ENCODE peak calls at places on chromosome 3, in five cellular contexts. S is vagina, N is thoracic aorta, F is body of pancreas, D is cardiac muscle cell. W is an unnamed sample. For H3K4me1, the result is how much of the 10 kb centered on the place peaks cover.

GRCh38 chr3:73694988-73695757 is 70.4 kb upstream of the PDZRN3 start:
- DNase-seq in S (no peak), N (no peak), F (no peak), D (no peak), W (no peak)

GRCh38 chr3:131795382-131796085 is 239.3 kb downstream of the CPNE4 start:
- DNase-seq in S (no peak), N (no peak), F (peak), D (peak), W (peak)

GRCh38 chr3:73727117-73727802 is 102.5 kb upstream of the PDZRN3 start:
- DNase-seq in S (no peak), N (no peak), F (peak), D (peak), W (peak)

GRCh38 chr3:73719877-73720276 is 95.1 kb upstream of the PDZRN3 start:
- DNase-seq in S (no peak), N (no peak), F (no peak), D (peak), W (no peak)

GRCh38 chr3:1087066-1087555 is 5.7 kb upstream of the CNTN6 start:
- DNase-seq in S (no peak), N (no peak), F (peak), D (peak), W (peak)

GRCh38 chr3:56855856-56856538 is 54.2 kb upstream of the ARHGEF3 start:
- DNase-seq in S (no peak), N (no peak), F (no peak), D (peak), W (no peak)

GRCh38 chr3:129341331-129342141 is 62.9 kb downstream of the HMCES start:
- DNase-seq in S (no peak), N (no peak), F (no peak), D (no peak), W (no peak)

GRCh38 chr3:11555823-11556222 is 87.9 kb downstream of the VGLL4 start:
- DNase-seq in S (no peak), N (no peak), F (no peak), D (no peak), W (no peak)

GRCh38 chr3:69240651-69241578 is 118.5 kb upstream of the LMOD3 start:
- DNase-seq in S (no peak), N (no peak), F (peak), D (peak), W (no peak)

GRCh38 chr3:134517796-134518195 is 31.9 kb downstream of the CEP63 start:
- DNase-seq in S (no peak), N (no peak), F (no peak), D (peak), W (no peak)

GRCh38 chr3:75332784-75333183 is 331.3 kb upstream of the FRG2C start:
- DNase-seq in S (no peak), N (no peak), F (peak), D (no peak), W (no peak)

GRCh38 chr3:188749830-188750229 is 421.9 kb upstream of the TPRG1 start:
- DNase-seq in S (no peak), N (no peak), F (no peak), D (no peak), W (no peak)

GRCh38 chr3:66592061-66592875 is 91.4 kb upstream of the LRIG1 start:
- DNase-seq in S (no peak), N (no peak), F (no peak), D (no peak), W (peak)

GRCh38 chr3:182118081-182118480 is 406.4 kb downstream of the SOX2 start:
- DNase-seq in S (no peak), N (no peak), F (no peak), D (no peak), W (no peak)

GRCh38 chr3:37852097-37852496 is 9.6 kb upstream of the CTDSPL start:
- DNase-seq in S (no peak), N (no peak), F (no peak), D (peak), W (no peak)

GRCh38 chr3:32419766-32420137 is 28.1 kb downstream of the CMTM7 start:
- DNase-seq in S (no peak), N (no peak), F (no peak), D (peak), W (no peak)

GRCh38 chr3:183116051-183116614 is 16.8 kb upstream of the MCCC1 start:
- DNase-seq in S (no peak), N (no peak), F (peak), D (no peak), W (peak)

GRCh38 chr3:152198655-152199054 is 70.1 kb upstream of the MBNL1 start:
- DNase-seq in S (no peak), N (no peak), F (no peak), D (no peak), W (no peak)
- H3K4me3 ChIP-seq in S (no peak), N (peak), F (no peak), D (no peak), W (no peak)

GRCh38 chr3:24306518-24306917 is 188.1 kb downstream of the THRB start:
- DNase-seq in S (no peak), N (no peak), F (no peak), D (no peak), W (no peak)
- H3K27ac ChIP-seq in S (no peak), N (peak), F (no peak), D (no peak), W (no peak)

GRCh38 chr3:72411843-72412242 is 436.4 kb downstream of the SHQ1 start:
- DNase-seq in S (no peak), N (no peak), F (no peak), D (no peak), W (no peak)

GRCh38 chr3:72411102-72411501 is 437.1 kb downstream of the SHQ1 start:
- DNase-seq in S (no peak), N (no peak), F (no peak), D (no peak), W (no peak)

GRCh38 chr3:72408983-72409779 is 439.1 kb downstream of the SHQ1 start:
- DNase-seq in S (no peak), N (no peak), F (no peak), D (no peak), W (no peak)

GRCh38 chr3:72401005-72401404 is 447.2 kb downstream of the SHQ1 start:
- DNase-seq in S (no peak), N (no peak), F (no peak), D (no peak), W (no peak)

GRCh38 chr3:72405943-72406585 is 442.2 kb downstream of the SHQ1 start:
- DNase-seq in S (no peak), N (no peak), F (no peak), D (peak), W (no peak)
- H3K4me1 ChIP-seq in S (half or more), N (under half), F (under half), D (under half), W (under half)

DNA sequence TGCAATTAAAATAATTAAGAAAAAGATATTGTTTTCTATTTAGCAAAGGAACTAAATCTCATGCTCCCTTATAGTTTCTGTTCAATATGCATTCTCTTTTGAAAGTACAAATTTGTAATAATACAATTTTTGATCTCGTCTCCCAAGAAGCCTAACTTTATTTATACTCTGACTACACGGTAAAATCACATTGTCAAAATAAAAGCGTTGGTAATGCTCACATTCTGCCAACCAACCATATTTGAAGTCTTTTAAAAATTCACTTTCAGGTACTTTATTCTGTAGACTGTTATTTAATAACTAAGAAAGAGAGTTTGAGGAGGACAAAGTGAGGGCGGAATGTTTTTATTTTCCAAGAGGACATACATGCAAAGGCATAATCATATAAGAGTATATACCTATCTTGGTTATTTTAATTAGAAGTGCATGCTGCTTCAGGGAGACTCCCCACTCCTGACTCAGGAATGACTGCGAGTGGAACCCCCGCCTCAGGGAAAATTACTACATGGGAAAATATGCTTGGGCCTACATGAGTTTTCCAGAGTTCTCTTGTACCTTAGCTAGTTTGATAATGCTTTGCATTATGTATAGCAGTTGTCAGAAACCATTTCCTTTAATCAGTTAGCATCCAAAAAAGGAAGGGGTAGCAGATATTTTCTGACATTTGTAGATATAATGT is 19.3 kb downstream of the MBNL1 start:
- DNase-seq in S (no peak), N (no peak), F (no peak), D (no peak), W (no peak)
- H3K4me3 ChIP-seq in S (no peak), N (peak), F (no peak), D (no peak), W (no peak)

DNA sequence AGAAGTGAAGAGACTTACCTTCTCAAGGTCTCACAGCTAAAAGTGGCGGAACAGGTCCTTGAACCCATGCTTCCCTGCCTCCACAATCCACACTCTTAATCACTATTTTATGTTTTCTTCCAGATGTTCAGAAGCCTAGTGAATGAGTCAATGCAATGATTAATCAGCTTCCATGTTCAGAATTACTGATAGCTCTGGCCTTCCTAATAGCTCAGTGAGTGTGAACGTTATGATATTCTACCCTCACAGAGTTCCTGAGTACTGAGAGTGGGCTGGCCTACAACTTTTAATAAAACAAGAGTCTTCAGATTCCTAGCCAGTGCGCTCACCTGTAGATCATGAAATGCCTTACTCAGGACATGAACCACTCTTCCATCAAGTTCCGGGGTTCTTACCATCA is 443.0 kb upstream of the ADAMTS9 start:
- DNase-seq in S (no peak), N (no peak), F (no peak), D (no peak), W (no peak)
- H3K27ac ChIP-seq in S (no peak), N (no peak), F (no peak), D (no peak), W (no peak)

GRCh38 chr3:149375824-149376196 is 1.6 kb downstream of the TM4SF1 start:
- DNase-seq in S (no peak), N (no peak), F (no peak), D (no peak), W (no peak)

GRCh38 chr3:149378420-149379388 is 1.3 kb upstream of the TM4SF1 start:
- DNase-seq in S (no peak), N (no peak), F (no peak), D (peak), W (no peak)

GRCh38 chr3:149376728-149377407 is 581 bp downstream of the TM4SF1 start:
- DNase-seq in S (no peak), N (no peak), F (peak), D (peak), W (no peak)

GRCh38 chr3:149375164-149375823 is 2.2 kb downstream of the TM4SF1 start:
- DNase-seq in S (no peak), N (no peak), F (no peak), D (peak), W (no peak)

GRCh38 chr3:149377408-149378111 is at the start of gene TM4SF1:
- DNase-seq in S (no peak), N (peak), F (peak), D (peak), W (peak)
- H3K4me1 ChIP-seq in S (under half), N (under half), F (half or more), D (under half), W (under half)

DNA sequence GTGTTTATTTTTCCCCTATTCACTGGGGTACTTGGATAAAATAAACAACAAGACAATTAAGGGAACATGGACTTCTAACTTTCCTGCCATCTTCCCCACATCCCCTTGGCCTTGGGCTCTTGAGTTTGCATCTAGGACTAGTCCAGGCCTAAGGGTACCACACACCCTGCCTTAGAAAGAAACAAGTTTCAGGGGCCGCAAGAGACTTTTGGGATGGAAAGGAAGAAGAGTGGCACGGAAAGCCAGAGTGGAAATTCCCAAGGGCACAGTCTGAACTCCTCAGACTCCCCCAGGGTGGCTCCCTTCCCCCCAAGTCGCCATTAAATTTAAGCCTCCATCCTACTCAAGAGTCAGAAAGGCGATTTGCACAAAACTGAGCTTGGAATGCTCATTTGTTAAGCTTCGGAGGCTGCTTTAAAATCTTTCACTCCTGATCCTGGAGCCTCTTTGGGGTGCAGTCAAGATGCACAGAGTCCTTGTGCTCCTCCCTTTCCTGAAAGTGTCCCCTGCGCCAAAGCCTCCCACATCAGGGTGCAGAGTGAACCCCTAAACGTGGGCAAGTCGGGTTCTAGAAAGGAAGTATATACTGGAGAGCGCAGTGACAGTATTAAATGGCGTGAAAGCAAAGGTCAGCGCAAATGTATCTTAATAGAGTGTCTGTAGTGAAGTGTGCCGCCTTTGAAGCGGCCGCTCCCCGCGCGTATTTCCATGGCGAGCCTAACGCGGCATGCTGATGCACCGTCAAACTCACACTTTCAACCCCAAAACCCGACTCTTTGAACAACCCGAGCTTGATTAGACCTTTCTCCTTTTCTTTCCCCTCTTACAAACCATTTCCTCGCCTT is 18.6 kb downstream of the ZIC4 start:
- DNase-seq in S (no peak), N (no peak), F (no peak), D (no peak), W (no peak)
- H3K4me3 ChIP-seq in S (no peak), N (no peak), F (no peak), D (no peak), W (no peak)

DNA sequence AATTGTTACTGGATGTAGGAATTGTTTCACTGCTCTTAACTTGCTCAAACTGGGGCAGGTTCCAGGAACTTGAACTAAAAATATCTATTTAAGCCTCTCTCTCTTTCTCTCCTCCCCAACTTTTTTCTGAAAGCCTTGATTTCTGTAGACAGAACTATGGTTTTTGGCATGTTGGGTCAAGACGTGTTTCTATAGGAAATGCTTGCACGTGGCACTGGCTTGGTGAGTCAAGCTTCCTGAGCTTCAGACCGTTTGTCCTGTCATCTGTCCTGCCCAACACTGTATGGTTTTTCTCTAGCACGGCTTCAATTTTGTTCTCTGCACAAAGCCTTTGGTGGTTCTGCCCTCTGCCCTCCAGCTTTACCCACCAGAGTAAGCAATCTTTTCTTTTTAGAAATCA is 13.5 kb downstream of the EAF1 start:
- DNase-seq in S (no peak), N (no peak), F (no peak), D (peak), W (no peak)
- H3K27ac ChIP-seq in S (no peak), N (peak), F (no peak), D (no peak), W (no peak)

DNA sequence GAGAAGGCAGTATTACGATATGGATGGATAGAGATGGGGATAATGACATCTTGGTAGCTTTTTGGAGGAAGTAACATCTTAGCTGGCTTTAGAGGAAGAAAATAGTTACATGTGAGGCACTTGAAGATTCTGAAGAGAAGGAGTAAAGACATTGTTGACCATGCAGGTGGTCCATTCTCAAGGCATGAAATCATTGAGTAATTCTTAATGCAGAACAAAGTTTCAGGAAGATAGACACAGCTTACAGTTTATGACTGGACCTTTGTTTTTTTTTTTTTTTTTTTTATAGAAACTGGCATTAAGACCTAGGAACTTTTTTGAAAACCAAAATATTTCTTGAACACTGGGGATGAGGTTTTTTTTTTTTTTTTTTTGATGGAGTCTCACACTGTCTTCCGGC is 28.3 kb downstream of the MBNL1 start:
- DNase-seq in S (no peak), N (no peak), F (no peak), D (no peak), W (no peak)
- H3K4me1 ChIP-seq in S (half or more), N (half or more), F (half or more), D (under half), W (under half)

DNA sequence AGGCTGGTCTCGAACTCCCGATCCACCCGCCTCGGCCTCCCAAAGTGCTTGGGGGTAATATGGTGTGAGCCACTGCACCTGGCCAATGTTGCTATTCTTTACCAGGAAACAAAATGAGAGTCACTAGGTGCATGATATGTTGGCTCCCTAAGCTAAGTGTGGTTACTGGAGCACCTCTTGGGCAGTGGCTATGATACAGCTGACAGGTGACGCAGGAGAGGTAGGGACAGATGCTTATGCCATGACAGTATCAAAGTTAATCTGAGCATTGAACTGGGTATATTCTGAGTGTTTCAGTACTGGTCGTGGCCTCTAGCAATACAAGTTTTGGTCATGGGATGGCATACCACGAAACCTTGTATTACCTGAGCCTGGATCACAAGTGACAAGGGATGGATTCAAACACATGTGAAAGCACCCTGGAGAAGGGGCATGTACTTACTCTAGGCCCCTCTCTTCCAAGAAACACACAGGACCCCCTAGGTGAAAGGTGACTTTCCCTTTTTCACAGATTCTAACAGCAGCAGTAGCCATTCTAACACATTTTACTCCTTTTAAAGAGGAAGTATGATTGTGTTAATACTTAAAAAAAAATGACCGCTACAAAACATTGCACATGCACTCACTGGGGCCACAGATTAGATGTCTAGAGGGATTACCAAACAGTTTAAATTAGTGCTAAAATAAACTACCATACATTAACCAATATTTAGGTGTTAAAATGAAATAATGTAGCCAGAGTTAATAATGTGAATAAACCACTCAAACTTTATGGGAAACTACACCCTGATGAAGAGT is 467.3 kb downstream of the SHQ1 start:
- DNase-seq in S (no peak), N (no peak), F (no peak), D (no peak), W (no peak)
- H3K4me3 ChIP-seq in S (no peak), N (no peak), F (no peak), D (no peak), W (no peak)

W was measured in SJCRH30.